ENCODE peak calls at places on chromosome 20, in eight cellular contexts. One of them, this sample, is unnamed.
A peak's percentile ranks its signal among the peaks of the same experiment; 100 is the strongest.

GRCh38 chr20:4861961-4862360 is 139.3 kb downstream of the SLC23A2 start:
- DNase-seq in spleen: no peak
- DNase-seq in Peyer's patch: no peak
- DNase-seq in HCT116: no peak
- DNase-seq in body of pancreas: no peak
- DNase-seq in breast epithelium: no peak
- DNase-seq in A549: no peak
- DNase-seq in IMR-90: no peak
- DNase-seq in this sample: no peak

GRCh38 chr20:41524980-41525613 is 93.1 kb downstream of the CHD6 start:
- DNase-seq in spleen: no peak
- DNase-seq in Peyer's patch: peak; percentile 71
- DNase-seq in HCT116: no peak
- DNase-seq in body of pancreas: peak; percentile 83
- DNase-seq in breast epithelium: peak; percentile 80
- DNase-seq in A549: no peak
- DNase-seq in IMR-90: peak; percentile 58
- DNase-seq in this sample: no peak

GRCh38 chr20:8156603-8157079 is 24.6 kb downstream of the PLCB1 start:
- DNase-seq in spleen: no peak
- DNase-seq in Peyer's patch: no peak
- DNase-seq in HCT116: peak; percentile 31
- DNase-seq in body of pancreas: no peak
- DNase-seq in breast epithelium: no peak
- DNase-seq in A549: peak; percentile 52
- DNase-seq in IMR-90: peak; percentile 59
- DNase-seq in this sample: no peak

GRCh38 chr20:44004306-44004915 is 89.8 kb downstream of the TOX2 start:
- DNase-seq in spleen: no peak
- DNase-seq in Peyer's patch: no peak
- DNase-seq in HCT116: no peak
- DNase-seq in body of pancreas: no peak
- DNase-seq in breast epithelium: no peak
- DNase-seq in A549: no peak
- DNase-seq in IMR-90: no peak
- DNase-seq in this sample: no peak

GRCh38 chr20:46145646-46146045 is 27.5 kb downstream of the CD40 start:
- DNase-seq in spleen: no peak
- DNase-seq in Peyer's patch: no peak
- DNase-seq in HCT116: no peak
- DNase-seq in body of pancreas: no peak
- DNase-seq in breast epithelium: no peak
- DNase-seq in A549: no peak
- DNase-seq in IMR-90: no peak
- DNase-seq in this sample: no peak

GRCh38 chr20:44211177-44212039 is 837 bp upstream of the OSER1 start:
- DNase-seq in spleen: peak; percentile 80
- DNase-seq in Peyer's patch: no peak
- DNase-seq in HCT116: no peak
- DNase-seq in body of pancreas: peak; percentile 55
- DNase-seq in breast epithelium: no peak
- DNase-seq in A549: no peak
- DNase-seq in IMR-90: peak; percentile 48
- DNase-seq in this sample: no peak

GRCh38 chr20:46000571-46001145 is 8.1 kb upstream of the MMP9 start:
- DNase-seq in spleen: no peak
- DNase-seq in Peyer's patch: no peak
- DNase-seq in HCT116: no peak
- DNase-seq in body of pancreas: no peak
- DNase-seq in breast epithelium: no peak
- DNase-seq in A549: no peak
- DNase-seq in IMR-90: no peak
- DNase-seq in this sample: no peak

GRCh38 chr20:48659888-48660287 is 167.9 kb downstream of the PREX1 start:
- DNase-seq in spleen: no peak
- DNase-seq in Peyer's patch: no peak
- DNase-seq in HCT116: no peak
- DNase-seq in body of pancreas: peak; percentile 89
- DNase-seq in breast epithelium: peak; percentile 72
- DNase-seq in A549: no peak
- DNase-seq in IMR-90: no peak
- DNase-seq in this sample: no peak

GRCh38 chr20:14673164-14673563 is 335.8 kb upstream of the FLRT3 start:
- DNase-seq in spleen: no peak
- DNase-seq in Peyer's patch: no peak
- DNase-seq in HCT116: no peak
- DNase-seq in body of pancreas: no peak
- DNase-seq in breast epithelium: no peak
- DNase-seq in A549: peak; percentile 46
- DNase-seq in IMR-90: no peak
- DNase-seq in this sample: no peak

GRCh38 chr20:5786930-5787826 is 37.0 kb downstream of the SHLD1 start:
- DNase-seq in spleen: no peak
- DNase-seq in Peyer's patch: no peak
- DNase-seq in HCT116: no peak
- DNase-seq in body of pancreas: peak; percentile 60
- DNase-seq in breast epithelium: no peak
- DNase-seq in A549: peak; percentile 57
- DNase-seq in IMR-90: peak; percentile 64
- DNase-seq in this sample: no peak

GRCh38 chr20:34216382-34216742 is 24.9 kb upstream of the ASIP start:
- DNase-seq in spleen: no peak
- DNase-seq in Peyer's patch: no peak
- DNase-seq in HCT116: no peak
- DNase-seq in body of pancreas: no peak
- DNase-seq in breast epithelium: no peak
- DNase-seq in A549: no peak
- DNase-seq in IMR-90: no peak
- DNase-seq in this sample: no peak
- H3K27ac ChIP-seq in spleen: no peak overlapping the region
- H3K27ac ChIP-seq in Peyer's patch: peak overlapping the region; percentile 4
- H3K27ac ChIP-seq in HCT116: peak overlapping the region; percentile 48
- H3K27ac ChIP-seq in body of pancreas: peak overlapping the region; percentile 63
- H3K27ac ChIP-seq in breast epithelium: no peak overlapping the region
- H3K27ac ChIP-seq in A549: peak overlapping the region; percentile 77
- H3K27ac ChIP-seq in IMR-90: no peak overlapping the region
- H3K27ac ChIP-seq in this sample: no peak overlapping the region

GRCh38 chr20:50521709-50522674 is 11.8 kb downstream of the PTPN1 start:
- DNase-seq in spleen: no peak
- DNase-seq in Peyer's patch: no peak
- DNase-seq in HCT116: no peak
- DNase-seq in body of pancreas: no peak
- DNase-seq in breast epithelium: no peak
- DNase-seq in A549: no peak
- DNase-seq in IMR-90: no peak
- DNase-seq in this sample: no peak
- H3K4me1 ChIP-seq in spleen: peaks cover 90% of the 10 kb centered on the region
- H3K4me1 ChIP-seq in Peyer's patch: peaks cover 51% of the 10 kb centered on the region
- H3K4me1 ChIP-seq in HCT116: peaks cover 20% of the 10 kb centered on the region
- H3K4me1 ChIP-seq in body of pancreas: peaks cover 5% of the 10 kb centered on the region
- H3K4me1 ChIP-seq in breast epithelium: no peaks in the 10 kb centered on the region
- H3K4me1 ChIP-seq in A549: peaks cover 11% of the 10 kb centered on the region
- H3K4me1 ChIP-seq in IMR-90: peaks cover 36% of the 10 kb centered on the region
- H3K4me1 ChIP-seq in this sample: peaks cover 33% of the 10 kb centered on the region

DNA sequence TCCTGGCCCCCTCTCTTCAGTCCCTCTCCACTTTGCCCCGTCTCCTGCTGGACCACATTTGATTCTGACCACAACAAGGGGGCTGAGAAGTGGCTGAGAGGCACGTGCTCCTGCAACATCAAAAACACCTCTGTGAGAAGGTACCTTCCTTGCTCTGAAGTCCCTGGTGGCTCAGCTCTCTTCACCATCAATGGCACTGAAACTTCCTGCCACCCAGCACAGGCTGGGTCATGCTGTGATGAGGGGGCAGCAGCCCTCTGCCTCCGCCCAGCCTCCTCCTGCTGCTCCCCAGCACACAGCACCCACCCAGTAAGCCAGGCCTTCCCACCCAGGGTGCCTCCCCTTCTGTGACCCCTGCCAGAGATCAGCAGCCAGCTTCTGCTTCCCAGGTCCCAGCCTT is 10.3 kb downstream of the ZMYND8 start:
- DNase-seq in spleen: peak; percentile 75
- DNase-seq in Peyer's patch: no peak
- DNase-seq in HCT116: no peak
- DNase-seq in body of pancreas: no peak
- DNase-seq in breast epithelium: no peak
- DNase-seq in A549: no peak
- DNase-seq in IMR-90: no peak
- DNase-seq in this sample: no peak
- TF ChIP-seq POLR2A in spleen: no peak
- TF ChIP-seq POLR2A in Peyer's patch: no peak
- TF ChIP-seq POLR2A in HCT116: no peak
- TF ChIP-seq POLR2A in body of pancreas: no peak
- TF ChIP-seq POLR2A in breast epithelium: no peak
- TF ChIP-seq POLR2A in A549: no peak
- TF ChIP-seq POLR2A in IMR-90: no peak
- TF ChIP-seq POLR2A in this sample: no peak

GRCh38 chr20:19351542-19351941 is 139.1 kb downstream of the SLC24A3 start:
- DNase-seq in spleen: no peak
- DNase-seq in Peyer's patch: no peak
- DNase-seq in HCT116: no peak
- DNase-seq in body of pancreas: no peak
- DNase-seq in breast epithelium: no peak
- DNase-seq in A549: no peak
- DNase-seq in IMR-90: no peak
- DNase-seq in this sample: no peak

GRCh38 chr20:19349879-19350278 is 137.4 kb downstream of the SLC24A3 start:
- DNase-seq in spleen: no peak
- DNase-seq in Peyer's patch: no peak
- DNase-seq in HCT116: no peak
- DNase-seq in body of pancreas: no peak
- DNase-seq in breast epithelium: no peak
- DNase-seq in A549: no peak
- DNase-seq in IMR-90: no peak
- DNase-seq in this sample: no peak

GRCh38 chr20:19347943-19348456 is 135.6 kb downstream of the SLC24A3 start:
- DNase-seq in spleen: no peak
- DNase-seq in Peyer's patch: no peak
- DNase-seq in HCT116: no peak
- DNase-seq in body of pancreas: no peak
- DNase-seq in breast epithelium: no peak
- DNase-seq in A549: no peak
- DNase-seq in IMR-90: no peak
- DNase-seq in this sample: no peak

GRCh38 chr20:19348582-19348981 is 136.1 kb downstream of the SLC24A3 start:
- DNase-seq in spleen: no peak
- DNase-seq in Peyer's patch: no peak
- DNase-seq in HCT116: no peak
- DNase-seq in body of pancreas: no peak
- DNase-seq in breast epithelium: no peak
- DNase-seq in A549: no peak
- DNase-seq in IMR-90: no peak
- DNase-seq in this sample: no peak
- H3K27ac ChIP-seq in spleen: no peak overlapping the region
- H3K27ac ChIP-seq in Peyer's patch: no peak overlapping the region
- H3K27ac ChIP-seq in HCT116: no peak overlapping the region
- H3K27ac ChIP-seq in body of pancreas: no peak overlapping the region
- H3K27ac ChIP-seq in breast epithelium: no peak overlapping the region
- H3K27ac ChIP-seq in A549: no peak overlapping the region
- H3K27ac ChIP-seq in IMR-90: no peak overlapping the region
- H3K27ac ChIP-seq in this sample: no peak overlapping the region

GRCh38 chr20:57702091-57702490 is 7.7 kb downstream of the PMEPA1 start:
- DNase-seq in spleen: no peak
- DNase-seq in Peyer's patch: no peak
- DNase-seq in HCT116: no peak
- DNase-seq in body of pancreas: no peak
- DNase-seq in breast epithelium: no peak
- DNase-seq in A549: no peak
- DNase-seq in IMR-90: no peak
- DNase-seq in this sample: no peak
- H3K4me1 ChIP-seq in spleen: no peaks in the 10 kb centered on the region
- H3K4me1 ChIP-seq in Peyer's patch: peaks cover 11% of the 10 kb centered on the region
- H3K4me1 ChIP-seq in HCT116: peaks cover 18% of the 10 kb centered on the region
- H3K4me1 ChIP-seq in body of pancreas: peaks cover 41% of the 10 kb centered on the region
- H3K4me1 ChIP-seq in breast epithelium: no peaks in the 10 kb centered on the region
- H3K4me1 ChIP-seq in A549: peaks cover 95% of the 10 kb centered on the region
- H3K4me1 ChIP-seq in IMR-90: peaks cover 15% of the 10 kb centered on the region
- H3K4me1 ChIP-seq in this sample: peaks cover 25% of the 10 kb centered on the region

GRCh38 chr20:35735828-35736470 is 6.1 kb downstream of the RBM39 start:
- DNase-seq in spleen: no peak
- DNase-seq in Peyer's patch: no peak
- DNase-seq in HCT116: no peak
- DNase-seq in body of pancreas: no peak
- DNase-seq in breast epithelium: no peak
- DNase-seq in A549: no peak
- DNase-seq in IMR-90: no peak
- DNase-seq in this sample: no peak
- TF ChIP-seq POLR2A in spleen: no peak
- TF ChIP-seq POLR2A in Peyer's patch: no peak
- TF ChIP-seq POLR2A in HCT116: no peak
- TF ChIP-seq POLR2A in body of pancreas: no peak
- TF ChIP-seq POLR2A in breast epithelium: no peak
- TF ChIP-seq POLR2A in A549: no peak
- TF ChIP-seq POLR2A in IMR-90: no peak
- TF ChIP-seq POLR2A in this sample: no peak

GRCh38 chr20:35345189-35345588 is 53.0 kb upstream of the FAM83C start:
- DNase-seq in spleen: no peak
- DNase-seq in Peyer's patch: no peak
- DNase-seq in HCT116: no peak
- DNase-seq in body of pancreas: no peak
- DNase-seq in breast epithelium: no peak
- DNase-seq in A549: no peak
- DNase-seq in IMR-90: no peak
- DNase-seq in this sample: no peak
- H3K27ac ChIP-seq in spleen: no peak overlapping the region
- H3K27ac ChIP-seq in Peyer's patch: no peak overlapping the region
- H3K27ac ChIP-seq in HCT116: no peak overlapping the region
- H3K27ac ChIP-seq in body of pancreas: no peak overlapping the region
- H3K27ac ChIP-seq in breast epithelium: peak overlapping the region; percentile 51
- H3K27ac ChIP-seq in A549: peak overlapping the region; percentile 60
- H3K27ac ChIP-seq in IMR-90: no peak overlapping the region
- H3K27ac ChIP-seq in this sample: no peak overlapping the region